ENCODE peak calls at places on chromosome 22, in four cellular contexts. One of them, this sample, is unnamed.

GRCh38 chr22:23282089-23282501 is 101.8 kb downstream of the BCR start:
- DNase-seq in NCI-H2171 treated with DMSO at 0.1 percent for 48 hours: peak
- DNase-seq in substantia nigra: no peak
- DNase-seq in activated T-cell treated with anti-CD3 and anti-CD28 coated beads, Interleukin-2, amount 50 U/mL, for 72 hours: no peak
- DNase-seq in this sample: no peak

GRCh38 chr22:19855504-19856409 is 1.1 kb upstream of the GNB1L start:
- DNase-seq in NCI-H2171 treated with DMSO at 0.1 percent for 48 hours: peak
- DNase-seq in substantia nigra: no peak
- DNase-seq in activated T-cell treated with anti-CD3 and anti-CD28 coated beads, Interleukin-2, amount 50 U/mL, for 72 hours: peak
- DNase-seq in this sample: no peak

GRCh38 chr22:43110444-43110926 is at the start of gene BIK:
- DNase-seq in NCI-H2171 treated with DMSO at 0.1 percent for 48 hours: peak
- DNase-seq in substantia nigra: peak
- DNase-seq in activated T-cell treated with anti-CD3 and anti-CD28 coated beads, Interleukin-2, amount 50 U/mL, for 72 hours: peak
- DNase-seq in this sample: no peak

GRCh38 chr22:17063372-17064106 is 21.3 kb upstream of the IL17RA start:
- DNase-seq in NCI-H2171 treated with DMSO at 0.1 percent for 48 hours: peak
- DNase-seq in substantia nigra: no peak
- DNase-seq in activated T-cell treated with anti-CD3 and anti-CD28 coated beads, Interleukin-2, amount 50 U/mL, for 72 hours: no peak
- DNase-seq in this sample: no peak

GRCh38 chr22:19448076-19448607 is 631 bp upstream of the C22orf39 start:
- DNase-seq in NCI-H2171 treated with DMSO at 0.1 percent for 48 hours: peak
- DNase-seq in substantia nigra: no peak
- DNase-seq in activated T-cell treated with anti-CD3 and anti-CD28 coated beads, Interleukin-2, amount 50 U/mL, for 72 hours: peak
- DNase-seq in this sample: peak

GRCh38 chr22:26671317-26672059 is 14.1 kb downstream of the MIAT start:
- DNase-seq in NCI-H2171 treated with DMSO at 0.1 percent for 48 hours: peak
- DNase-seq in substantia nigra: no peak
- DNase-seq in activated T-cell treated with anti-CD3 and anti-CD28 coated beads, Interleukin-2, amount 50 U/mL, for 72 hours: peak
- DNase-seq in this sample: no peak

GRCh38 chr22:24423519-24424000 is 3.8 kb upstream of the ADORA2A start:
- DNase-seq in NCI-H2171 treated with DMSO at 0.1 percent for 48 hours: no peak
- DNase-seq in substantia nigra: no peak
- DNase-seq in activated T-cell treated with anti-CD3 and anti-CD28 coated beads, Interleukin-2, amount 50 U/mL, for 72 hours: peak
- DNase-seq in this sample: no peak

GRCh38 chr22:43228863-43229262 is 41.9 kb upstream of the TTLL12 start:
- DNase-seq in NCI-H2171 treated with DMSO at 0.1 percent for 48 hours: no peak
- DNase-seq in substantia nigra: no peak
- DNase-seq in activated T-cell treated with anti-CD3 and anti-CD28 coated beads, Interleukin-2, amount 50 U/mL, for 72 hours: no peak
- DNase-seq in this sample: no peak

GRCh38 chr22:11066458-11067285 is 4461.3 kb upstream of the OR11H1 start:
- DNase-seq in NCI-H2171 treated with DMSO at 0.1 percent for 48 hours: no peak
- DNase-seq in substantia nigra: no peak
- DNase-seq in activated T-cell treated with anti-CD3 and anti-CD28 coated beads, Interleukin-2, amount 50 U/mL, for 72 hours: no peak
- DNase-seq in this sample: no peak

GRCh38 chr22:48554893-48555552 is 1272.7 kb downstream of the BRD1 start:
- DNase-seq in NCI-H2171 treated with DMSO at 0.1 percent for 48 hours: no peak
- DNase-seq in substantia nigra: no peak
- DNase-seq in activated T-cell treated with anti-CD3 and anti-CD28 coated beads, Interleukin-2, amount 50 U/mL, for 72 hours: no peak
- DNase-seq in this sample: no peak